ENCODE peak calls at places on chromosomes 7 and 10, in eight cellular contexts. One of them, this sample, is unnamed.

GRCh38 chr10:48456808-48457761 is 147.8 kb downstream of the ARHGAP22 start:
- DNase-seq in fibroblast of lung: no peak
- DNase-seq in kidney epithelial cell: no peak
- DNase-seq in stimulated activated CD8-positive, alpha-beta memory T cell treated with anti-CD3 and anti-CD28 coated beads, Interleukin-7, amount 100 ng/mL, for 4 hours: no peak
- DNase-seq in globus pallidus: no peak
- DNase-seq in kidney: peak; percentile 75
- DNase-seq in fibroblast of mammary gland: no peak
- DNase-seq in putamen: no peak
- DNase-seq in this sample: no peak

GRCh38 chr7:38907066-38907465 is 1.9 kb downstream of the VPS41 start:
- DNase-seq in fibroblast of lung: no peak
- DNase-seq in kidney epithelial cell: no peak
- DNase-seq in stimulated activated CD8-positive, alpha-beta memory T cell treated with anti-CD3 and anti-CD28 coated beads, Interleukin-7, amount 100 ng/mL, for 4 hours: no peak
- DNase-seq in globus pallidus: no peak
- DNase-seq in kidney: no peak
- DNase-seq in fibroblast of mammary gland: no peak
- DNase-seq in putamen: no peak
- DNase-seq in this sample: no peak

GRCh38 chr10:32174349-32174893 is 118.2 kb upstream of the KIF5B start:
- DNase-seq in fibroblast of lung: no peak
- DNase-seq in kidney epithelial cell: no peak
- DNase-seq in stimulated activated CD8-positive, alpha-beta memory T cell treated with anti-CD3 and anti-CD28 coated beads, Interleukin-7, amount 100 ng/mL, for 4 hours: no peak
- DNase-seq in globus pallidus: no peak
- DNase-seq in kidney: no peak
- DNase-seq in fibroblast of mammary gland: no peak
- DNase-seq in putamen: no peak
- DNase-seq in this sample: no peak

GRCh38 chr10:71344916-71345557 is 26.0 kb downstream of the SLC29A3 start:
- DNase-seq in fibroblast of lung: no peak
- DNase-seq in kidney epithelial cell: no peak
- DNase-seq in stimulated activated CD8-positive, alpha-beta memory T cell treated with anti-CD3 and anti-CD28 coated beads, Interleukin-7, amount 100 ng/mL, for 4 hours: no peak
- DNase-seq in globus pallidus: no peak
- DNase-seq in kidney: no peak
- DNase-seq in fibroblast of mammary gland: no peak
- DNase-seq in putamen: no peak
- DNase-seq in this sample: no peak

GRCh38 chr10:114245128-114245791 is 6.2 kb downstream of the VWA2 start:
- DNase-seq in fibroblast of lung: no peak
- DNase-seq in kidney epithelial cell: peak; percentile 43
- DNase-seq in stimulated activated CD8-positive, alpha-beta memory T cell treated with anti-CD3 and anti-CD28 coated beads, Interleukin-7, amount 100 ng/mL, for 4 hours: no peak
- DNase-seq in globus pallidus: no peak
- DNase-seq in kidney: no peak
- DNase-seq in fibroblast of mammary gland: no peak
- DNase-seq in putamen: no peak
- DNase-seq in this sample: peak; percentile 65

GRCh38 chr7:101156277-101156676 is 2.0 kb downstream of the AP1S1 start:
- DNase-seq in fibroblast of lung: no peak
- DNase-seq in kidney epithelial cell: no peak
- DNase-seq in stimulated activated CD8-positive, alpha-beta memory T cell treated with anti-CD3 and anti-CD28 coated beads, Interleukin-7, amount 100 ng/mL, for 4 hours: no peak
- DNase-seq in globus pallidus: no peak
- DNase-seq in kidney: no peak
- DNase-seq in fibroblast of mammary gland: no peak
- DNase-seq in putamen: no peak
- DNase-seq in this sample: no peak

GRCh38 chr10:7505196-7505595 is 94.4 kb upstream of the SFMBT2 start:
- DNase-seq in fibroblast of lung: no peak
- DNase-seq in kidney epithelial cell: no peak
- DNase-seq in stimulated activated CD8-positive, alpha-beta memory T cell treated with anti-CD3 and anti-CD28 coated beads, Interleukin-7, amount 100 ng/mL, for 4 hours: no peak
- DNase-seq in globus pallidus: no peak
- DNase-seq in kidney: no peak
- DNase-seq in fibroblast of mammary gland: no peak
- DNase-seq in putamen: no peak
- DNase-seq in this sample: no peak

GRCh38 chr7:24601600-24601999 is 28.3 kb downstream of the PALS2 start:
- DNase-seq in fibroblast of lung: no peak
- DNase-seq in kidney epithelial cell: no peak
- DNase-seq in stimulated activated CD8-positive, alpha-beta memory T cell treated with anti-CD3 and anti-CD28 coated beads, Interleukin-7, amount 100 ng/mL, for 4 hours: no peak
- DNase-seq in globus pallidus: no peak
- DNase-seq in kidney: no peak
- DNase-seq in fibroblast of mammary gland: peak; percentile 49
- DNase-seq in putamen: no peak
- DNase-seq in this sample: no peak

GRCh38 chr10:78706256-78706655 is 362.5 kb upstream of the ZMIZ1 start:
- DNase-seq in fibroblast of lung: peak; percentile 65
- DNase-seq in kidney epithelial cell: no peak
- DNase-seq in stimulated activated CD8-positive, alpha-beta memory T cell treated with anti-CD3 and anti-CD28 coated beads, Interleukin-7, amount 100 ng/mL, for 4 hours: no peak
- DNase-seq in globus pallidus: no peak
- DNase-seq in kidney: no peak
- DNase-seq in fibroblast of mammary gland: peak; percentile 46
- DNase-seq in putamen: no peak
- DNase-seq in this sample: peak; percentile 58

GRCh38 chr10:110794808-110795207 is 76.9 kb upstream of the PDCD4 start:
- DNase-seq in fibroblast of lung: peak; percentile 6
- DNase-seq in kidney epithelial cell: no peak
- DNase-seq in stimulated activated CD8-positive, alpha-beta memory T cell treated with anti-CD3 and anti-CD28 coated beads, Interleukin-7, amount 100 ng/mL, for 4 hours: no peak
- DNase-seq in globus pallidus: peak; percentile 90
- DNase-seq in kidney: no peak
- DNase-seq in fibroblast of mammary gland: no peak
- DNase-seq in putamen: peak; percentile 83
- DNase-seq in this sample: no peak